ENCODE peak calls at places on chromosomes 2 and 18, in ten cellular contexts. W, M, Q, B, L, N, X, I, V and U are unnamed samples.

GRCh38 chr2:46164581-46165301 is 132.5 kb upstream of the EPAS1 start:
- DNase-seq in W (peak; percentile 97), M (peak; percentile 39), Q (peak; percentile 88), B (peak; percentile 88), L (peak; percentile 72), N (no peak), X (no peak), I (no peak), V (no peak), U (no peak)

GRCh38 chr2:231547315-231548110 is 17.3 kb upstream of the NMUR1 start:
- DNase-seq in W (no peak), M (no peak), Q (no peak), B (no peak), L (no peak), N (no peak), X (no peak), I (no peak), V (no peak), U (no peak)

GRCh38 chr2:153145470-153145869 is 333.1 kb downstream of the RPRM start:
- DNase-seq in W (no peak), M (no peak), Q (no peak), B (no peak), L (no peak), N (no peak), X (no peak), I (no peak), V (no peak), U (no peak)

GRCh38 chr18:44637210-44638051 is 43.3 kb upstream of the SETBP1 start:
- DNase-seq in W (peak; percentile 44), M (no peak), Q (peak; percentile 28), B (no peak), L (no peak), N (no peak), X (no peak), I (no peak), V (no peak), U (no peak)

GRCh38 chr2:149679286-149679685 is 91.7 kb upstream of the MMADHC start:
- DNase-seq in W (peak; percentile 60), M (no peak), Q (peak; percentile 22), B (no peak), L (no peak), N (no peak), X (no peak), I (no peak), V (no peak), U (no peak)

GRCh38 chr2:30758315-30758714 is 48.9 kb downstream of the CAPN13 start:
- DNase-seq in W (no peak), M (no peak), Q (no peak), B (peak; percentile 33), L (no peak), N (peak; percentile 33), X (no peak), I (no peak), V (no peak), U (no peak)

GRCh38 chr2:45072064-45072861 is 63.0 kb upstream of the SIX2 start:
- DNase-seq in W (no peak), M (no peak), Q (no peak), B (no peak), L (no peak), N (no peak), X (no peak), I (no peak), V (no peak), U (no peak)

GRCh38 chr2:132497591-132497990 is 81.0 kb downstream of the GPR39 start:
- DNase-seq in W (peak; percentile 46), M (no peak), Q (no peak), B (no peak), L (no peak), N (no peak), X (no peak), I (no peak), V (no peak), U (no peak)

GRCh38 chr2:109066917-109067828 is 61.8 kb upstream of the SH3RF3 start:
- DNase-seq in W (no peak), M (no peak), Q (no peak), B (peak; percentile 10), L (no peak), N (no peak), X (no peak), I (no peak), V (no peak), U (no peak)